ENCODE peak calls at places on chromosomes 6 and 20, in five cellular contexts. R is activated T-cell treated with anti-CD3 and anti-CD28 coated beads for 1 hour, H is KG1, A is coronary artery, K is cardiac fibroblast. J is an unnamed sample.
A peak's percentile ranks its signal among the peaks of the same experiment; 100 is the strongest.

GRCh38 chr20:32112862-32113261 is 3.3 kb downstream of the TM9SF4 start:
- DNase-seq in R (no peak), H (no peak), A (no peak), K (no peak), J (no peak)

GRCh38 chr20:48057251-48057650 is 272.0 kb upstream of the SULF2 start:
- DNase-seq in R (no peak), H (no peak), A (no peak), K (no peak), J (no peak)

GRCh38 chr6:28947067-28947765 is 23.4 kb upstream of the TRIM27 start:
- DNase-seq in R (no peak), H (no peak), A (no peak), K (no peak), J (no peak)

GRCh38 chr20:4470375-4470774 is 251.3 kb upstream of the PRND start:
- DNase-seq in R (no peak), H (no peak), A (no peak), K (peak; percentile 23), J (no peak)

GRCh38 chr6:170529839-170530520 is 23.1 kb downstream of the PSMB1 start:
- DNase-seq in R (peak; percentile 59), H (peak; percentile 72), A (no peak), K (peak; percentile 81), J (peak; percentile 68)

GRCh38 chr6:76593668-76594067 is 521.2 kb upstream of the IMPG1 start:
- DNase-seq in R (no peak), H (no peak), A (no peak), K (no peak), J (no peak)

GRCh38 chr20:43558412-43559146 is at the start of gene SGK2:
- DNase-seq in R (no peak), H (no peak), A (no peak), K (peak; percentile 45), J (no peak)

GRCh38 chr6:31712296-31712695 is 2.9 kb upstream of the LY6G6D start:
- DNase-seq in R (no peak), H (no peak), A (no peak), K (no peak), J (no peak)

GRCh38 chr6:35663447-35664235 is 25.1 kb downstream of the FKBP5 start:
- DNase-seq in R (no peak), H (no peak), A (no peak), K (peak; percentile 81), J (no peak)

GRCh38 chr20:56592211-56592610 is 36.9 kb upstream of the TFAP2C start:
- DNase-seq in R (no peak), H (no peak), A (no peak), K (no peak), J (no peak)

GRCh38 chr6:163195721-163196691 is 218.5 kb upstream of the QKI start:
- DNase-seq in R (no peak), H (no peak), A (no peak), K (no peak), J (no peak)

GRCh38 chr6:134621858-134622257 is 303.9 kb upstream of the SGK1 start:
- DNase-seq in R (no peak), H (no peak), A (no peak), K (peak; percentile 18), J (no peak)

GRCh38 chr6:34339432-34339831 is 53.0 kb downstream of the NUDT3 start:
- DNase-seq in R (no peak), H (no peak), A (no peak), K (no peak), J (no peak)

GRCh38 chr20:22339091-22339881 is 245.1 kb downstream of the FOXA2 start:
- DNase-seq in R (no peak), H (peak; percentile 78), A (no peak), K (peak; percentile 85), J (peak; percentile 29)

GRCh38 chr20:15475483-15475882 is 1097.8 kb downstream of the KIF16B start:
- DNase-seq in R (no peak), H (no peak), A (no peak), K (no peak), J (no peak)

GRCh38 chr6:166902211-166902755 is 54.1 kb downstream of the RNASET2 start:
- DNase-seq in R (no peak), H (no peak), A (no peak), K (no peak), J (no peak)

GRCh38 chr6:140344149-140344913 is 969.9 kb upstream of the CITED2 start:
- DNase-seq in R (no peak), H (no peak), A (no peak), K (peak; percentile 70), J (no peak)

GRCh38 chr20:47860049-47860830 is 75.0 kb upstream of the SULF2 start:
- DNase-seq in R (no peak), H (no peak), A (no peak), K (no peak), J (no peak)

GRCh38 chr20:2521369-2522305 is 12.9 kb upstream of the ZNF343 start:
- DNase-seq in R (peak; percentile 53), H (peak; percentile 52), A (no peak), K (peak; percentile 63), J (no peak)

GRCh38 chr20:34842143-34842542 is 16.7 kb upstream of the NCOA6 start:
- DNase-seq in R (no peak), H (no peak), A (no peak), K (no peak), J (no peak)

GRCh38 chr6:169723200-169723909 is 945 bp downstream of the PHF10 start:
- DNase-seq in R (peak; percentile 53), H (peak; percentile 72), A (peak; percentile 90), K (peak; percentile 70), J (peak; percentile 69)

GRCh38 chr6:37115236-37115894 is 54.6 kb upstream of the PIM1 start:
- DNase-seq in R (no peak), H (no peak), A (no peak), K (no peak), J (no peak)

GRCh38 chr6:105272783-105273182 is 93.0 kb upstream of the POPDC3 start:
- DNase-seq in R (no peak), H (no peak), A (no peak), K (peak; percentile 39), J (no peak)

GRCh38 chr6:144297498-144298166 is 12.5 kb downstream of the UTRN start:
- DNase-seq in R (no peak), H (no peak), A (no peak), K (no peak), J (no peak)

GRCh38 chr20:10581823-10582222 is 92.0 kb downstream of the JAG1 start:
- DNase-seq in R (no peak), H (no peak), A (no peak), K (peak; percentile 71), J (no peak)

GRCh38 chr6:163634514-163635171 is 220.1 kb downstream of the QKI start:
- DNase-seq in R (no peak), H (no peak), A (no peak), K (no peak), J (no peak)

GRCh38 chr6:18495236-18495635 is 108.1 kb downstream of the RNF144B start:
- DNase-seq in R (no peak), H (no peak), A (no peak), K (no peak), J (no peak)

GRCh38 chr20:57594092-57594911 is 25.9 kb downstream of the ZBP1 start:
- DNase-seq in R (peak; percentile 44), H (no peak), A (no peak), K (peak; percentile 42), J (peak; percentile 63)

GRCh38 chr6:152273638-152274037 is 363.5 kb downstream of the SYNE1 start:
- DNase-seq in R (no peak), H (no peak), A (no peak), K (peak; percentile 24), J (no peak)

GRCh38 chr6:52595000-52595795 is 18.3 kb upstream of the TRAM2 start:
- DNase-seq in R (no peak), H (no peak), A (peak; percentile 80), K (peak; percentile 97), J (no peak)

GRCh38 chr6:106460481-106460880 is 100.0 kb downstream of the CRYBG1 start:
- DNase-seq in R (no peak), H (no peak), A (no peak), K (no peak), J (no peak)

GRCh38 chr20:16488086-16488485 is 85.2 kb downstream of the KIF16B start:
- DNase-seq in R (no peak), H (no peak), A (no peak), K (no peak), J (no peak)

GRCh38 chr20:51195419-51195901 is 172.6 kb upstream of the KCNG1 start:
- DNase-seq in R (no peak), H (no peak), A (no peak), K (peak; percentile 45), J (no peak)

GRCh38 chr6:101722991-101723579 is 329.6 kb downstream of the GRIK2 start:
- DNase-seq in R (no peak), H (no peak), A (no peak), K (peak; percentile 91), J (no peak)

GRCh38 chr6:28351087-28351486 is 1.3 kb downstream of the ZKSCAN3 start:
- DNase-seq in R (no peak), H (no peak), A (no peak), K (no peak), J (no peak)

GRCh38 chr20:29319725-29320124 is 1937.7 kb upstream of the DEFB115 start:
- DNase-seq in R (no peak), H (no peak), A (no peak), K (no peak), J (no peak)

GRCh38 chr20:35345189-35345588 is 53.0 kb upstream of the FAM83C start:
- DNase-seq in R (no peak), H (no peak), A (no peak), K (no peak), J (no peak)

GRCh38 chr6:170186909-170187668 is 103.8 kb downstream of the DLL1 start:
- DNase-seq in R (no peak), H (no peak), A (peak; percentile 55), K (no peak), J (no peak)